ENCODE peak calls at places on chromosomes 13 and 19, in five cellular contexts. One of them, this sample, is unnamed.

GRCh38 chr13:96822900-96823299 is 171.4 kb downstream of the OXGR1 start:
- DNase-seq in IMR-90: no peak
- DNase-seq in breast epithelium: no peak
- DNase-seq in dorsolateral prefrontal cortex: peak
- DNase-seq in colonic mucosa: peak
- DNase-seq in this sample: peak

GRCh38 chr13:113762538-113762937 is 3.5 kb downstream of the TMEM255B start:
- DNase-seq in IMR-90: no peak
- DNase-seq in breast epithelium: no peak
- DNase-seq in dorsolateral prefrontal cortex: no peak
- DNase-seq in colonic mucosa: no peak
- DNase-seq in this sample: no peak

GRCh38 chr13:97549201-97549600 is 115.2 kb downstream of the RAP2A start:
- DNase-seq in IMR-90: no peak
- DNase-seq in breast epithelium: no peak
- DNase-seq in dorsolateral prefrontal cortex: no peak
- DNase-seq in colonic mucosa: no peak
- DNase-seq in this sample: no peak

GRCh38 chr13:49652691-49653305 is 24.5 kb downstream of the ARL11 start:
- DNase-seq in IMR-90: peak
- DNase-seq in breast epithelium: no peak
- DNase-seq in dorsolateral prefrontal cortex: no peak
- DNase-seq in colonic mucosa: peak
- DNase-seq in this sample: peak

GRCh38 chr19:6677924-6678689 is 8.1 kb upstream of the TNFSF14 start:
- DNase-seq in IMR-90: no peak
- DNase-seq in breast epithelium: no peak
- DNase-seq in dorsolateral prefrontal cortex: no peak
- DNase-seq in colonic mucosa: peak
- DNase-seq in this sample: no peak

GRCh38 chr13:59658736-59659330 is 504.9 kb downstream of the DIAPH3 start:
- DNase-seq in IMR-90: no peak
- DNase-seq in breast epithelium: no peak
- DNase-seq in dorsolateral prefrontal cortex: no peak
- DNase-seq in colonic mucosa: no peak
- DNase-seq in this sample: no peak

GRCh38 chr13:36880961-36881360 is 39.1 kb downstream of the SMAD9 start:
- DNase-seq in IMR-90: peak
- DNase-seq in breast epithelium: no peak
- DNase-seq in dorsolateral prefrontal cortex: no peak
- DNase-seq in colonic mucosa: no peak
- DNase-seq in this sample: no peak

GRCh38 chr13:75357576-75358295 is 124.2 kb downstream of the TBC1D4 start:
- DNase-seq in IMR-90: peak
- DNase-seq in breast epithelium: no peak
- DNase-seq in dorsolateral prefrontal cortex: no peak
- DNase-seq in colonic mucosa: no peak
- DNase-seq in this sample: no peak

GRCh38 chr13:27980280-27980998 is 8.1 kb downstream of the URAD start:
- DNase-seq in IMR-90: no peak
- DNase-seq in breast epithelium: no peak
- DNase-seq in dorsolateral prefrontal cortex: peak
- DNase-seq in colonic mucosa: peak
- DNase-seq in this sample: peak

GRCh38 chr13:41544824-41545707 is 87.7 kb downstream of the RGCC start:
- DNase-seq in IMR-90: peak
- DNase-seq in breast epithelium: no peak
- DNase-seq in dorsolateral prefrontal cortex: no peak
- DNase-seq in colonic mucosa: peak
- DNase-seq in this sample: no peak
- H3K27ac ChIP-seq in IMR-90: no peak
- H3K27ac ChIP-seq in breast epithelium: no peak
- H3K27ac ChIP-seq in dorsolateral prefrontal cortex: peak
- H3K27ac ChIP-seq in colonic mucosa: no peak
- H3K27ac ChIP-seq in this sample: no peak

GRCh38 chr19:3821156-3821555 is 35.0 kb upstream of the MATK start:
- DNase-seq in IMR-90: no peak
- DNase-seq in breast epithelium: no peak
- DNase-seq in dorsolateral prefrontal cortex: no peak
- DNase-seq in colonic mucosa: no peak
- DNase-seq in this sample: no peak
- TF ChIP-seq CTCF in IMR-90: no peak
- TF ChIP-seq CTCF in breast epithelium: no peak
- TF ChIP-seq CTCF in dorsolateral prefrontal cortex: no peak
- TF ChIP-seq CTCF in colonic mucosa: no peak
- TF ChIP-seq CTCF in this sample: no peak

GRCh38 chr19:45506991-45507863 is at the start of gene VASP:
- DNase-seq in IMR-90: peak
- DNase-seq in breast epithelium: peak
- DNase-seq in dorsolateral prefrontal cortex: peak
- DNase-seq in colonic mucosa: peak
- DNase-seq in this sample: peak
- H3K27ac ChIP-seq in IMR-90: peak
- H3K27ac ChIP-seq in breast epithelium: peak
- H3K27ac ChIP-seq in dorsolateral prefrontal cortex: peak
- H3K27ac ChIP-seq in colonic mucosa: peak
- H3K27ac ChIP-seq in this sample: peak

DNA sequence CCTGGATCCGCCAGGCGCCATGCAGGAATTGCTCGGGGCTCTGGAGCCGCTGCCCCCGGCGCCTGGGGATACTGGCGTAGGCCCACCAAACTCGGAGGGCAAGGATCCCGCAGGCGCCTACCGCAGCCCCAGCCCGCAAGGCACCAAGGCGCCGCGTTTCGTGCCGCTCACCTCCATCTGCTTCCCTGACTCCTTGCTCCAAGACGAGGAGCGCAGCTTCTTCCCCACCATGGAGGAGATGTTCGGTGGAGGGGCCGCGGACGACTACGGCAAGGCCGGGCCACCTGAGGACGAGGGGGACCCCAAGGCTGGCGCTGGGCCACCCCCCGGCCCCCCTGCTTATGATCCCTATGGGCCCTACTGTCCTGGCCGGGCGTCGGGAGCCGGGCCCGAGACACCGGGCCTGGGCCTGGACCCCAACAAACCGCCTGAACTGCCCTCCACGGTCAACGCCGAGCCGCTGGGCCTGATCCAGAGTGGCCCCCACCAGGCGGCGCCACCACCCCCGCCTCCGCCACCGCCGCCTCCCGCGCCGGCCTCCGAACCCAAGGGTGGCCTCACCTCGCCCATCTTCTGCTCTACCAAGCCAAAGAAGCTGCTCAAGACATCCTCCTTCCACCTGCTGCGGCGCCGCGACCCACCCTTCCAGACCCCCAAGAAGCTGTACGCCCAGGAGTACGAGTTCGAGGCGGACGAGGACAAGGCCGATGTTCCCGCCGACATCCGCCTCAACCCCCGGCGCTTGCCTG is 6.1 kb downstream of the PRR12 start:
- DNase-seq in IMR-90: no peak
- DNase-seq in breast epithelium: no peak
- DNase-seq in dorsolateral prefrontal cortex: no peak
- DNase-seq in colonic mucosa: no peak
- DNase-seq in this sample: no peak
- TF ChIP-seq CTCF in IMR-90: no peak
- TF ChIP-seq CTCF in breast epithelium: no peak
- TF ChIP-seq CTCF in dorsolateral prefrontal cortex: no peak
- TF ChIP-seq CTCF in colonic mucosa: no peak
- TF ChIP-seq CTCF in this sample: no peak

DNA sequence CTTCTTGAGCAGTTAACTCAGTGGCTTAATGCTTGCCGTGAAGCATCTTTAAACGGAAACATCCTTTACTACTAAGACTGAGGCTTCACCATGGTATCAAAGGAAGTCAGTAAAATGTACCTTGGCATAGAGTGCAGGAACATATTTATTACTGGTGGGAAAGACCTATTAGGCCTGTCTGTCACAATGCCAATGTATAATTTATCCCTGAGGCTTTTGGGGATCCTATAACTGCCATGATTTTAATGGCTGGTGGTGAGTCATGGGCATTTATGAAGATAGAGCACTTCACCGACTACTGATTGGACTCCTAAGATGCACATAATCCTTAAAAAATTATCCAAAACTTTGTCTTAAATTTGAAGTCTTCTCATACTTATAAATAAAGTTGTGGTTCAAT is 79.6 kb downstream of the FGF14 start:
- DNase-seq in IMR-90: no peak
- DNase-seq in breast epithelium: no peak
- DNase-seq in dorsolateral prefrontal cortex: no peak
- DNase-seq in colonic mucosa: no peak
- DNase-seq in this sample: no peak
- H3K27ac ChIP-seq in IMR-90: no peak
- H3K27ac ChIP-seq in breast epithelium: no peak
- H3K27ac ChIP-seq in dorsolateral prefrontal cortex: no peak
- H3K27ac ChIP-seq in colonic mucosa: no peak
- H3K27ac ChIP-seq in this sample: no peak

DNA sequence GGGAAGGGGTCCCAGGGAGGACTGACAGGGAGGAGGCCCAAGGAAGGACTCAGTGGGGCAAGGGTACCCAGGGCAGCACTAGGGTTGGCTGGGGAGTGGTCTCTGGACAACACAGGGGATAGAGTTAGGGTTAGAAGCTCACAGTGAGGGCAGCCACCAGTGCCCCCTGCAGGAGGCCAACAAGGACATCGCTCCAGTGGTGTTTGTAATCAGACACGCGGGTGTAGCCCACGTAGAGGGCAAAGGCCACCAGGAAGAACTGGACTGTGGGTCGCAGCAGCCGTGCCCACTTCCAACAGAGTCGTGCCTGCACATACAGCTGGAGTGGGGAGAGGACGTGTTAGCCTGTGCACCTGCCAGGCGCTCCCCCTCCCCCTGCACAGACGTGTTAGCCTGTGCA is 9.2 kb downstream of the PLPP2 start:
- DNase-seq in IMR-90: no peak
- DNase-seq in breast epithelium: no peak
- DNase-seq in dorsolateral prefrontal cortex: no peak
- DNase-seq in colonic mucosa: no peak
- DNase-seq in this sample: no peak
- TF ChIP-seq CTCF in IMR-90: no peak
- TF ChIP-seq CTCF in breast epithelium: no peak
- TF ChIP-seq CTCF in dorsolateral prefrontal cortex: no peak
- TF ChIP-seq CTCF in colonic mucosa: no peak
- TF ChIP-seq CTCF in this sample: no peak

GRCh38 chr13:46334423-46334822 is 52.6 kb downstream of the RUBCNL start:
- DNase-seq in IMR-90: no peak
- DNase-seq in breast epithelium: no peak
- DNase-seq in dorsolateral prefrontal cortex: no peak
- DNase-seq in colonic mucosa: no peak
- DNase-seq in this sample: no peak
- H3K27ac ChIP-seq in IMR-90: no peak
- H3K27ac ChIP-seq in breast epithelium: no peak
- H3K27ac ChIP-seq in dorsolateral prefrontal cortex: no peak
- H3K27ac ChIP-seq in colonic mucosa: no peak
- H3K27ac ChIP-seq in this sample: no peak

GRCh38 chr19:2811221-2811722 is 8.4 kb upstream of the ZNF554 start:
- DNase-seq in IMR-90: no peak
- DNase-seq in breast epithelium: no peak
- DNase-seq in dorsolateral prefrontal cortex: no peak
- DNase-seq in colonic mucosa: peak
- DNase-seq in this sample: peak
- TF ChIP-seq CTCF in IMR-90: no peak
- TF ChIP-seq CTCF in breast epithelium: no peak
- TF ChIP-seq CTCF in dorsolateral prefrontal cortex: no peak
- TF ChIP-seq CTCF in colonic mucosa: no peak
- TF ChIP-seq CTCF in this sample: no peak

GRCh38 chr19:35845215-35846037 is 6.9 kb downstream of the NPHS1 start:
- DNase-seq in IMR-90: no peak
- DNase-seq in breast epithelium: no peak
- DNase-seq in dorsolateral prefrontal cortex: no peak
- DNase-seq in colonic mucosa: peak
- DNase-seq in this sample: peak
- H3K27ac ChIP-seq in IMR-90: no peak
- H3K27ac ChIP-seq in breast epithelium: no peak
- H3K27ac ChIP-seq in dorsolateral prefrontal cortex: no peak
- H3K27ac ChIP-seq in colonic mucosa: no peak
- H3K27ac ChIP-seq in this sample: no peak

This sample was measured in transverse colon.